ENCODE peak calls at places on chromosomes 13 and 19, in six cellular contexts. L is heart right ventricle; E is GM23338; R is left lobe of liver; J is naive B cell; N is activated T-cell treated with anti-CD3 and anti-CD28 coated beads, Interleukin-2, amount 50 U/mL, for 4 hours. S is an unnamed sample.

GRCh38 chr19:39324242-39324842 is 3.7 kb upstream of the LRFN1 start:
- ATAC-seq in R (no peak), L (no peak), J (no peak), N (no peak), E (no peak), S (no peak)

GRCh38 chr13:29496241-29496712 is 99.2 kb downstream of the SLC7A1 start:
- ATAC-seq in J (peak), L (peak), N (peak), R (peak), E (no peak), S (peak)

GRCh38 chr13:62779146-62779545 is 1363.5 kb upstream of the PCDH20 start:
- ATAC-seq in J (no peak), E (no peak), N (no peak), L (no peak), R (no peak), S (no peak)

GRCh38 chr13:93279982-93280381 is 53.4 kb downstream of the GPC6 start:
- ATAC-seq in J (no peak), E (peak), L (no peak), N (no peak), R (peak), S (no peak)

GRCh38 chr19:39540333-39540673 is 342 bp upstream of the EID2 start:
- ATAC-seq in N (no peak), E (no peak), J (no peak), R (no peak), L (no peak), S (no peak)

GRCh38 chr13:27064252-27064995 is 107.2 kb downstream of the USP12 start:
- ATAC-seq in N (no peak), R (no peak), J (no peak), E (no peak), L (no peak), S (no peak)

GRCh38 chr13:109778102-109778542 is 8.3 kb downstream of the IRS2 start:
- ATAC-seq in R (peak), E (no peak), J (peak), L (no peak), N (peak), S (no peak)

GRCh38 chr19:45508931-45509691 is 1.8 kb downstream of the VASP start:
- ATAC-seq in E (peak), N (no peak), L (peak), R (peak), J (no peak), S (peak)

GRCh38 chr13:75226092-75226491 is 255.9 kb downstream of the TBC1D4 start:
- ATAC-seq in L (no peak), N (no peak), E (peak), J (no peak), R (no peak), S (no peak)

GRCh38 chr19:13920940-13921744 is 15.1 kb downstream of the CC2D1A start:
- ATAC-seq in L (peak), J (peak), R (peak), E (peak), N (peak), S (peak)

GRCh38 chr19:55672418-55672817 is 2.6 kb upstream of the EPN1 start:
- ATAC-seq in L (no peak), N (no peak), R (no peak), J (no peak), E (no peak), S (no peak)

GRCh38 chr19:2888739-2889224 is 11.9 kb upstream of the ZNF57 start:
- ATAC-seq in J (peak), R (no peak), L (peak), N (no peak), E (no peak), S (peak)

GRCh38 chr13:52743988-52744387 is 4.4 kb upstream of the CNMD start:
- ATAC-seq in E (no peak), L (no peak), J (no peak), R (no peak), N (no peak), S (no peak)

GRCh38 chr13:105353654-105354053 is 1181.8 kb downstream of the EFNB2 start:
- ATAC-seq in R (no peak), L (no peak), N (no peak), J (no peak), E (no peak), S (no peak)

GRCh38 chr13:22757530-22758120 is 423.2 kb upstream of the SGCG start:
- ATAC-seq in R (no peak), J (no peak), N (no peak), L (no peak), E (no peak), S (no peak)

GRCh38 chr19:7480975-7481265 is 7.9 kb downstream of the PEX11G start:
- ATAC-seq in R (peak), J (no peak), N (no peak), L (no peak), E (no peak), S (no peak)

GRCh38 chr19:43809762-43810696 is 7.8 kb upstream of the LYPD5 start:
- ATAC-seq in E (peak), R (peak), N (peak), J (peak), L (no peak), S (no peak)

GRCh38 chr19:55490478-55491436 is 2.5 kb downstream of the SSC5D start:
- ATAC-seq in J (no peak), N (no peak), L (no peak), E (no peak), R (no peak), S (no peak)

GRCh38 chr19:18171605-18172327 is 1.8 kb upstream of the IFI30 start:
- ATAC-seq in E (no peak), J (no peak), L (peak), N (no peak), R (no peak), S (no peak)

GRCh38 chr19:40807147-40808020 is 8.4 kb downstream of the EGLN2 start:
- ATAC-seq in E (peak), J (no peak), L (no peak), N (no peak), R (no peak), S (no peak)

GRCh38 chr19:48636859-48637448 is at the start of gene DBP:
- ATAC-seq in J (no peak), N (no peak), E (peak), L (peak), R (peak), S (no peak)

GRCh38 chr19:50725218-50725931 is 2.2 kb downstream of the CLEC11A start:
- ATAC-seq in E (peak), R (no peak), J (peak), L (no peak), N (peak), S (peak)

GRCh38 chr19:56837892-56838679 is 2.4 kb downstream of the PEG3 start:
- ATAC-seq in R (peak), L (peak), J (no peak), N (no peak), E (no peak), S (no peak)

GRCh38 chr13:114002771-114003321 is 29.0 kb upstream of the C13orf46 start:
- ATAC-seq in N (no peak), E (no peak), L (no peak), J (no peak), R (no peak), S (no peak)

GRCh38 chr13:73059460-73060250 is 850 bp downstream of the KLF5 start:
- ATAC-seq in E (peak), J (peak), L (peak), N (peak), R (peak), S (peak)